ENCODE peak calls at places on chromosomes 4 and X, in nine cellular contexts. One of them, this sample, is unnamed.

GRCh38 chrX:119230850-119231249 is 5.2 kb upstream of the PGRMC1 start:
- DNase-seq in kidney: no peak
- DNase-seq in progenitor cell of endocrine pancreas: no peak
- DNase-seq in A549: no peak
- DNase-seq in cardiac muscle cell: peak
- DNase-seq in Calu3: no peak
- DNase-seq in tibial nerve: no peak
- DNase-seq in transverse colon: no peak
- DNase-seq in AG10803: no peak
- DNase-seq in this sample: no peak

GRCh38 chr4:137768881-137769280 is 236.6 kb upstream of the PCDH18 start:
- DNase-seq in Calu3: no peak
- DNase-seq in cardiac muscle cell: no peak
- DNase-seq in transverse colon: no peak
- DNase-seq in tibial nerve: no peak
- DNase-seq in progenitor cell of endocrine pancreas: no peak
- DNase-seq in AG10803: no peak
- DNase-seq in A549: no peak
- DNase-seq in kidney: no peak
- DNase-seq in this sample: no peak

GRCh38 chr4:32748498-32748897 is 2028.3 kb downstream of the PCDH7 start:
- DNase-seq in AG10803: no peak
- DNase-seq in Calu3: no peak
- DNase-seq in cardiac muscle cell: no peak
- DNase-seq in A549: peak
- DNase-seq in kidney: no peak
- DNase-seq in tibial nerve: no peak
- DNase-seq in transverse colon: no peak
- DNase-seq in progenitor cell of endocrine pancreas: no peak
- DNase-seq in this sample: no peak

GRCh38 chr4:150251752-150252190 is 173.5 kb downstream of the DCLK2 start:
- DNase-seq in cardiac muscle cell: peak
- DNase-seq in A549: no peak
- DNase-seq in tibial nerve: no peak
- DNase-seq in transverse colon: no peak
- DNase-seq in AG10803: no peak
- DNase-seq in Calu3: no peak
- DNase-seq in kidney: peak
- DNase-seq in progenitor cell of endocrine pancreas: no peak
- DNase-seq in this sample: no peak

GRCh38 chrX:112714357-112714918 is 34.7 kb upstream of the LHFPL1 start:
- DNase-seq in tibial nerve: no peak
- DNase-seq in transverse colon: no peak
- DNase-seq in kidney: no peak
- DNase-seq in Calu3: no peak
- DNase-seq in A549: no peak
- DNase-seq in AG10803: peak
- DNase-seq in progenitor cell of endocrine pancreas: no peak
- DNase-seq in cardiac muscle cell: no peak
- DNase-seq in this sample: no peak

GRCh38 chr4:26220704-26221103 is 100.1 kb upstream of the RBPJ start:
- DNase-seq in cardiac muscle cell: peak
- DNase-seq in progenitor cell of endocrine pancreas: no peak
- DNase-seq in A549: no peak
- DNase-seq in tibial nerve: no peak
- DNase-seq in AG10803: peak
- DNase-seq in kidney: no peak
- DNase-seq in Calu3: peak
- DNase-seq in transverse colon: no peak
- DNase-seq in this sample: no peak

GRCh38 chr4:110480741-110481271 is 4.9 kb downstream of the ENPEP start:
- DNase-seq in progenitor cell of endocrine pancreas: no peak
- DNase-seq in tibial nerve: no peak
- DNase-seq in AG10803: peak
- DNase-seq in transverse colon: no peak
- DNase-seq in A549: no peak
- DNase-seq in kidney: no peak
- DNase-seq in cardiac muscle cell: peak
- DNase-seq in Calu3: no peak
- DNase-seq in this sample: no peak

GRCh38 chrX:134896194-134896593 is 94.6 kb upstream of the SMIM10 start:
- DNase-seq in Calu3: no peak
- DNase-seq in cardiac muscle cell: no peak
- DNase-seq in A549: no peak
- DNase-seq in kidney: no peak
- DNase-seq in tibial nerve: no peak
- DNase-seq in progenitor cell of endocrine pancreas: no peak
- DNase-seq in AG10803: no peak
- DNase-seq in transverse colon: no peak
- DNase-seq in this sample: no peak

GRCh38 chrX:38375888-38376287 is 23.5 kb downstream of the OTC start:
- DNase-seq in transverse colon: no peak
- DNase-seq in cardiac muscle cell: peak
- DNase-seq in kidney: no peak
- DNase-seq in AG10803: no peak
- DNase-seq in tibial nerve: no peak
- DNase-seq in A549: peak
- DNase-seq in progenitor cell of endocrine pancreas: no peak
- DNase-seq in Calu3: peak
- DNase-seq in this sample: no peak

GRCh38 chr4:1809754-1810502 is 16.8 kb downstream of the FGFR3 start:
- DNase-seq in progenitor cell of endocrine pancreas: peak
- DNase-seq in A549: peak
- DNase-seq in AG10803: peak
- DNase-seq in cardiac muscle cell: peak
- DNase-seq in transverse colon: peak
- DNase-seq in kidney: peak
- DNase-seq in Calu3: peak
- DNase-seq in tibial nerve: peak
- DNase-seq in this sample: peak

GRCh38 chr4:142128529-142128928 is 492.1 kb downstream of the IL15 start:
- DNase-seq in tibial nerve: no peak
- DNase-seq in Calu3: no peak
- DNase-seq in AG10803: peak
- DNase-seq in transverse colon: no peak
- DNase-seq in cardiac muscle cell: peak
- DNase-seq in kidney: peak
- DNase-seq in A549: no peak
- DNase-seq in progenitor cell of endocrine pancreas: no peak
- DNase-seq in this sample: no peak

DNA sequence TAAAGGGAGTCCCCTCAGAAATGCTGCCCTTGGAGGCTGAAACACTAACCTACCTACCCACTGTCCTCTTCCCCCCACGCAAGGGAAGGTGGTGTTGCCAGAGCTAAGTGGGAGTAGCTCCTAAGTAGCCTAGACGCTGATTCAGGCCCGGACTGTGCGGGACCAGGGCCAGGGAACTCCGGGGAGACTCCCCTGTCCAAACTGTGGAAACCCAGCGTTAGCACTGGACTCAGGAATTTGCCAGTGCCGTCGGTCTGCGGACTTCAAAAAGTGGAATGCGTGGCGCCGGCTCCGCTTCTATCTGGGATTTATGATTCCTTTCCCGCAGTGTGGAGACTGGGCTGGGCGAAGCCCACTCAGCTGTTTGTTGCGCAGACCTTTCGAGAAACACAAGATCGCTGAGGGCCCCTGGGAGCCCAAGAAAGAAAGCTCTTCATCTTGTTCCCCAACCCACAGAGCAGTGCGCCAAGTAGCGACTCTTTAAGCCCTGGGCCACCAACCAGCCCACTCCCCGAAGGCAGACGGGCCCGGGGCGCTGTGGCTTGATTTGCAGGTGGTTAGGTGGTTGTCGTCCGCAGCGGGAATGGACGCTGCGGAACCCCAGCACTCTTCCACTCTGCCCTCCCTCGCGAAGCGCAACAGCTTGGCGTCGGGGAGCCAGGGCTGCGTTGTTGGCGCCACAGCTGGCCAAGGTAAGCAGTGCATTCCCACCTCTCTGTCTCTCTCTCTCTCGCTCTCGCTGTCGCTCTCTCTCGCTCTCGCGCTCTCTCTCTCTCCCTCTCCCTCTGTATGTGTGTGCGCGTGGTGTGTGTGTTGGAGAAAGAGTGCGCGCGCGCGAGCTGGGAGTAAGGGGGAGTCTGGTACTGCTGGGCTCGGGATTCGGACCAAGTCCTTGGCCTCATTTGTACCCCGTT is 2.0 kb downstream of the TMEM255A start:
- DNase-seq in A549: peak
- DNase-seq in Calu3: peak
- DNase-seq in cardiac muscle cell: peak
- DNase-seq in AG10803: peak
- DNase-seq in transverse colon: peak
- DNase-seq in kidney: peak
- DNase-seq in progenitor cell of endocrine pancreas: peak
- DNase-seq in tibial nerve: peak
- DNase-seq in this sample: no peak
- TF ChIP-seq CTCF in A549: peak
- TF ChIP-seq CTCF in Calu3: peak
- TF ChIP-seq CTCF in cardiac muscle cell: peak
- TF ChIP-seq CTCF in AG10803: peak
- TF ChIP-seq CTCF in transverse colon: peak
- TF ChIP-seq CTCF in kidney: peak
- TF ChIP-seq CTCF in progenitor cell of endocrine pancreas: peak
- TF ChIP-seq CTCF in tibial nerve: peak
- TF ChIP-seq CTCF in this sample: peak

GRCh38 chr4:23337292-23337691 is 552.6 kb downstream of the PPARGC1A start:
- DNase-seq in tibial nerve: no peak
- DNase-seq in transverse colon: no peak
- DNase-seq in Calu3: peak
- DNase-seq in progenitor cell of endocrine pancreas: no peak
- DNase-seq in A549: no peak
- DNase-seq in cardiac muscle cell: no peak
- DNase-seq in kidney: no peak
- DNase-seq in AG10803: no peak
- DNase-seq in this sample: no peak

GRCh38 chr4:23332266-23332665 is 557.6 kb downstream of the PPARGC1A start:
- DNase-seq in kidney: no peak
- DNase-seq in tibial nerve: no peak
- DNase-seq in AG10803: no peak
- DNase-seq in transverse colon: no peak
- DNase-seq in A549: no peak
- DNase-seq in Calu3: no peak
- DNase-seq in progenitor cell of endocrine pancreas: no peak
- DNase-seq in cardiac muscle cell: no peak
- DNase-seq in this sample: no peak

GRCh38 chr4:23333556-23333945 is 556.3 kb downstream of the PPARGC1A start:
- DNase-seq in transverse colon: no peak
- DNase-seq in AG10803: no peak
- DNase-seq in kidney: no peak
- DNase-seq in Calu3: no peak
- DNase-seq in A549: no peak
- DNase-seq in cardiac muscle cell: peak
- DNase-seq in progenitor cell of endocrine pancreas: no peak
- DNase-seq in tibial nerve: no peak
- DNase-seq in this sample: no peak

DNA sequence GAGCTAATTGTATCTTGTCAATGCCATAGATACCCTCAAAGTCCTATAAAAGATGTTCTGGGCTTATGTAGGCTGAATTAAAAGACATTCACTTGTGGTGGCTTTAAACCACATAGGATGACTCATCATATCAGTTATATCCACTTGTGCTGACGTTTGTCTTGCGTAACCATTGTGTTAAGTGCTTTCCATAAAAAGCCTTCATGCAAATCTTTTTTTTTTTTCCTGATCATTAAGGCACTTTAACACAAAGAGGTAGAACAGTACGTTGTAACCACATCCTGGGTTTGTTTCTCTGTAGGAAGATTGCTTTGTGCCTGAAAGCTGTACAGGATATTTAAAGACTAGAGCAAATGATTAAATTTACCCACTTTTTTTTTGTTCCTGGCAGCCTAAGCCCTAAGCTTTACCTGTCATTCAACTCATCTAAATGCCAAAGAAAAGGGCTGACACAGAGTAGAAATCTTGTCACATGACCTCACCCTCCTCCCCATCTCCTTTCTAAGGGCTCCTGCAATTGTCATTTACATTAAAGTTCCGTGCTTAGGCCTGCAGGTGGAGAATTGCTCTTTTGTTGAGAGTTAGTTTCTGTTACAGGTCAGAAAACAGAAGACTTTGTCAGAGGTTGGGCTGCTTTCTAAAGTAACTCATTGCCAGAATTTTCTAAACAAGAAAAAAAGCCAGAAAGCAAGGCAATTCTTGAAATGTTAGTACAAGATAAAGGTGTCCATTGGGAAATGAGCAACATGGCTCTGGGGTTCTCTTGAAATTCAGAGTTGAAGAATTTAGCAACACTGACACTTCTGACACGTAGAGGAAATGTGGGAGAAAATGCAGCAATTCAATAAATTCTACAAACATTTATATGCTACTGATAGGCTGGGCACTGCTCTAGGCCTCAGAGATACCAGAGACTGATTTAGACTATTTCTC is 555.6 kb downstream of the PPARGC1A start:
- DNase-seq in A549: peak
- DNase-seq in transverse colon: no peak
- DNase-seq in progenitor cell of endocrine pancreas: no peak
- DNase-seq in tibial nerve: peak
- DNase-seq in kidney: no peak
- DNase-seq in AG10803: peak
- DNase-seq in cardiac muscle cell: peak
- DNase-seq in Calu3: peak
- DNase-seq in this sample: no peak
- TF ChIP-seq CTCF in A549: no peak
- TF ChIP-seq CTCF in transverse colon: no peak
- TF ChIP-seq CTCF in progenitor cell of endocrine pancreas: no peak
- TF ChIP-seq CTCF in tibial nerve: no peak
- TF ChIP-seq CTCF in kidney: peak
- TF ChIP-seq CTCF in AG10803: no peak
- TF ChIP-seq CTCF in cardiac muscle cell: peak
- TF ChIP-seq CTCF in Calu3: no peak
- TF ChIP-seq CTCF in this sample: no peak

GRCh38 chr4:8076023-8076422 is 82.6 kb downstream of the ABLIM2 start:
- DNase-seq in cardiac muscle cell: no peak
- DNase-seq in AG10803: no peak
- DNase-seq in progenitor cell of endocrine pancreas: no peak
- DNase-seq in Calu3: no peak
- DNase-seq in tibial nerve: no peak
- DNase-seq in kidney: peak
- DNase-seq in A549: no peak
- DNase-seq in transverse colon: no peak
- DNase-seq in this sample: no peak
- TF ChIP-seq CTCF in cardiac muscle cell: no peak
- TF ChIP-seq CTCF in AG10803: no peak
- TF ChIP-seq CTCF in progenitor cell of endocrine pancreas: no peak
- TF ChIP-seq CTCF in Calu3: no peak
- TF ChIP-seq CTCF in tibial nerve: no peak
- TF ChIP-seq CTCF in kidney: no peak
- TF ChIP-seq CTCF in A549: no peak
- TF ChIP-seq CTCF in transverse colon: no peak
- TF ChIP-seq CTCF in this sample: no peak

DNA sequence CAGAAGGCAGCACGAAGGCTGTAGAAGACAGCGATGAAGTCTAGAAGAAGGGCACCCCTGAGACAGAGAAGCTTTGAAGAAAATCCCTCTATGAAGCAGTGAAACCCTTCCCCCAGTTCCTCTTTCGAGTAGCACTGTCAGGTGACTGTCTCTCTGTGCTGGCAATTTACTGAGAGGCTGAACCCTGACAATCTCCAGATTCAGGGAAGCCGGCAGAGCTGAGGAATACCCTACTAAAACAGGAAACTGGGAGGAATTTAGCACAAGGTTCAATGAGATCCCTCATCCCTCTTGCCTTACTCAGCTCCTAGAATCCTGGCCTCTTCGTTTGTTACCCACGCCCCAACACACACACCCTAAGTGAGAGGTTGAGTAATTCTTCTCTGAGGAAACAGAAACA is 239.7 kb upstream of the NOCT start:
- DNase-seq in tibial nerve: peak
- DNase-seq in AG10803: no peak
- DNase-seq in progenitor cell of endocrine pancreas: no peak
- DNase-seq in cardiac muscle cell: peak
- DNase-seq in Calu3: no peak
- DNase-seq in kidney: no peak
- DNase-seq in A549: no peak
- DNase-seq in transverse colon: no peak
- DNase-seq in this sample: no peak
- TF ChIP-seq CTCF in tibial nerve: no peak
- TF ChIP-seq CTCF in AG10803: no peak
- TF ChIP-seq CTCF in progenitor cell of endocrine pancreas: no peak
- TF ChIP-seq CTCF in cardiac muscle cell: no peak
- TF ChIP-seq CTCF in Calu3: no peak
- TF ChIP-seq CTCF in kidney: no peak
- TF ChIP-seq CTCF in A549: no peak
- TF ChIP-seq CTCF in transverse colon: no peak
- TF ChIP-seq CTCF in this sample: no peak